ENCODE peak calls at places on chromosomes 13 and 19, in seven cellular contexts. U, Z, M, G, C, X and W are unnamed samples.

GRCh38 chr13:36887758-36888521 is 32.1 kb downstream of the SMAD9 start:
- DNase-seq in G (no peak), M (no peak), C (peak), U (no peak), X (no peak), Z (no peak), W (no peak)

GRCh38 chr19:4916292-4917082 is 7.2 kb downstream of the UHRF1 start:
- DNase-seq in Z (no peak), M (no peak), X (no peak), C (no peak), U (no peak), G (no peak), W (no peak)

GRCh38 chr13:99275093-99275469 is 16.9 kb upstream of the GPR18 start:
- DNase-seq in C (no peak), G (no peak), U (no peak), X (no peak), M (peak), Z (no peak), W (no peak)

GRCh38 chr19:15112385-15112784 is 5.2 kb downstream of the SYDE1 start:
- DNase-seq in X (no peak), Z (no peak), U (no peak), G (no peak), C (no peak), M (no peak), W (no peak)

GRCh38 chr13:94660695-94661324 is 51.5 kb downstream of the SOX21 start:
- DNase-seq in M (peak), U (no peak), C (peak), G (no peak), Z (no peak), X (peak), W (peak)

GRCh38 chr19:6218497-6219146 is 61.2 kb downstream of the MLLT1 start:
- DNase-seq in G (peak), M (peak), X (peak), C (peak), Z (peak), U (peak), W (peak)

GRCh38 chr13:114130708-114131580 is 1.5 kb downstream of the RASA3 start:
- DNase-seq in Z (peak), G (no peak), C (peak), U (peak), M (peak), X (peak), W (no peak)

GRCh38 chr13:61086052-61086451 is 329.6 kb downstream of the PCDH20 start:
- DNase-seq in G (no peak), X (no peak), M (no peak), C (no peak), U (no peak), Z (no peak), W (no peak)

GRCh38 chr19:50465000-50465399 is 11.3 kb upstream of the EMC10 start:
- DNase-seq in C (no peak), X (no peak), M (no peak), G (no peak), U (no peak), Z (no peak), W (no peak)

GRCh38 chr13:27792393-27793218 is at the start of gene GSX1:
- DNase-seq in Z (peak), M (peak), U (no peak), C (peak), X (peak), G (peak), W (no peak)

GRCh38 chr19:10784257-10784656 is 51.8 kb downstream of the TMED1 start:
- DNase-seq in M (no peak), C (no peak), G (no peak), Z (no peak), U (no peak), X (no peak), W (no peak)

GRCh38 chr19:57664269-57665127 is 4.2 kb upstream of the ZSCAN4 start:
- DNase-seq in C (peak), M (peak), Z (no peak), G (no peak), X (peak), U (no peak), W (no peak)